ENCODE peak calls at places on chromosomes 4 and X, in four cellular contexts. One of them, this sample, is unnamed.

GRCh38 chrX:18534949-18535348 is 109.5 kb downstream of the CDKL5 start:
- DNase-seq in ovary: no peak
- DNase-seq in IMR-90: no peak
- DNase-seq in endothelial cell of umbilical vein: no peak
- DNase-seq in this sample: no peak

GRCh38 chr4:97309111-97309510 is 834.2 kb downstream of the STPG2 start:
- DNase-seq in endothelial cell of umbilical vein: no peak
- DNase-seq in IMR-90: no peak
- DNase-seq in ovary: no peak
- DNase-seq in this sample: no peak

GRCh38 chr4:55215087-55215486 is 89.7 kb upstream of the KDR start:
- DNase-seq in endothelial cell of umbilical vein: no peak
- DNase-seq in IMR-90: no peak
- DNase-seq in ovary: no peak
- DNase-seq in this sample: no peak

GRCh38 chr4:7757501-7758443 is 181.9 kb downstream of the AFAP1 start:
- DNase-seq in endothelial cell of umbilical vein: peak; percentile 27
- DNase-seq in IMR-90: no peak
- DNase-seq in ovary: no peak
- DNase-seq in this sample: no peak

GRCh38 chrX:106894392-106894909 is 8.7 kb downstream of the RIPPLY1 start:
- DNase-seq in IMR-90: peak; percentile 73
- DNase-seq in ovary: peak; percentile 56
- DNase-seq in endothelial cell of umbilical vein: peak; percentile 57
- DNase-seq in this sample: peak; percentile 51

GRCh38 chr4:173182403-173182802 is 13.8 kb downstream of the GALNT7 start:
- DNase-seq in endothelial cell of umbilical vein: peak; percentile 48
- DNase-seq in ovary: no peak
- DNase-seq in IMR-90: peak; percentile 88
- DNase-seq in this sample: peak; percentile 71

GRCh38 chr4:126614456-126614855 is 1018.3 kb upstream of the INTU start:
- DNase-seq in endothelial cell of umbilical vein: no peak
- DNase-seq in ovary: no peak
- DNase-seq in IMR-90: no peak
- DNase-seq in this sample: no peak

GRCh38 chr4:183807420-183808101 is 97.5 kb upstream of the STOX2 start:
- DNase-seq in endothelial cell of umbilical vein: no peak
- DNase-seq in IMR-90: no peak
- DNase-seq in ovary: no peak
- DNase-seq in this sample: no peak

GRCh38 chr4:8188743-8189550 is 10.1 kb upstream of the SH3TC1 start:
- DNase-seq in ovary: no peak
- DNase-seq in IMR-90: no peak
- DNase-seq in endothelial cell of umbilical vein: no peak
- DNase-seq in this sample: peak; percentile 95

GRCh38 chrX:150060406-150060805 is 122.1 kb upstream of the EOLA2 start:
- DNase-seq in endothelial cell of umbilical vein: no peak
- DNase-seq in ovary: no peak
- DNase-seq in IMR-90: peak; percentile 76
- DNase-seq in this sample: no peak

GRCh38 chr4:25795566-25796454 is 67.0 kb downstream of the SEL1L3 start:
- DNase-seq in ovary: no peak
- DNase-seq in IMR-90: peak; percentile 83
- DNase-seq in endothelial cell of umbilical vein: no peak
- DNase-seq in this sample: peak; percentile 28

GRCh38 chr4:178963646-178964045 is 1521.4 kb upstream of the AGA start:
- DNase-seq in IMR-90: no peak
- DNase-seq in ovary: no peak
- DNase-seq in endothelial cell of umbilical vein: no peak
- DNase-seq in this sample: no peak

GRCh38 chr4:40736910-40737309 is 12.8 kb upstream of the NSUN7 start:
- DNase-seq in IMR-90: peak; percentile 22
- DNase-seq in endothelial cell of umbilical vein: peak; percentile 30
- DNase-seq in ovary: no peak
- DNase-seq in this sample: peak; percentile 54

GRCh38 chr4:41526628-41527027 is 11.3 kb upstream of the LIMCH1 start:
- DNase-seq in IMR-90: peak; percentile 2
- DNase-seq in endothelial cell of umbilical vein: no peak
- DNase-seq in ovary: no peak
- DNase-seq in this sample: no peak

GRCh38 chr4:142777045-142777743 is 68.9 kb downstream of the INPP4B start:
- DNase-seq in IMR-90: no peak
- DNase-seq in ovary: no peak
- DNase-seq in endothelial cell of umbilical vein: no peak
- DNase-seq in this sample: no peak

GRCh38 chr4:168724960-168725359 is 228.1 kb downstream of the PALLD start:
- DNase-seq in ovary: no peak
- DNase-seq in IMR-90: peak; percentile 74
- DNase-seq in endothelial cell of umbilical vein: no peak
- DNase-seq in this sample: no peak
- TF ChIP-seq CTCF in ovary: no peak
- TF ChIP-seq CTCF in IMR-90: no peak
- TF ChIP-seq CTCF in endothelial cell of umbilical vein: no peak
- TF ChIP-seq CTCF in this sample: no peak

GRCh38 chrX:39012561-39013209 is 211.4 kb downstream of the MID1IP1 start:
- DNase-seq in ovary: no peak
- DNase-seq in IMR-90: peak; percentile 7
- DNase-seq in endothelial cell of umbilical vein: no peak
- DNase-seq in this sample: no peak
- H3K27ac ChIP-seq in ovary: no peak overlapping the region
- H3K27ac ChIP-seq in IMR-90: no peak overlapping the region
- H3K27ac ChIP-seq in endothelial cell of umbilical vein: no peak overlapping the region
- H3K27ac ChIP-seq in this sample: no peak overlapping the region

DNA sequence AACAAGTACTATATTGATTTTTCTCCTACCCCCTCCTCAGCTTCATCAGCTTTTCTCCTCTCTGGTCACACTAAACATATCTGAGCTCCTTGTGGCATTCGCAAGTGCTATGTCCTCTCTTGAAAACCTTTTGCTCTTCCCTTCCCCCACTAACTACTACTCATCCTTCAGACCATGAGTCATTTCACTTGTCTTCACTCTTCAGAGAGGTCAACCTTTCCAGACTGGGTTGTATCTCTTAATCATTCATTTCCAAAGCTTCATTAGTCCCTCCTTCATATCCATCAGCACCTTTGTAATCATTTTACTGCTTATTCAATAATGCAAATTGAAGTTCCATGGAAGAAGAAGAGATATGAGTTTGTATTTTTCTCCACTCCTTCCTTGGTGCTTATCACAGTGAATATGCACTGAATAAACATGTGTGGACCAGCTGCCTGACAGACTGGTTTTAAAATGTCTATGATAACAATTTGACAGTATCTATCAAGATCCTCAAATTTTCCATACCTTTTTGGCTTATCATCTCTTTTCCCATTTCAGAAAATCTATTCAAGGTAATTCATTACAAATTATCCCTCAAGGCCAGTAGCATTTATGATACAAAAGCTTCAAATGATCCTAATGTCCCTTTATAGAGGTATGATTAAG is 28.4 kb downstream of the DDX60L start:
- DNase-seq in endothelial cell of umbilical vein: peak; percentile 76
- DNase-seq in ovary: no peak
- DNase-seq in IMR-90: peak; percentile 71
- DNase-seq in this sample: peak; percentile 43
- TF ChIP-seq CTCF in endothelial cell of umbilical vein: no peak
- TF ChIP-seq CTCF in ovary: no peak
- TF ChIP-seq CTCF in IMR-90: no peak
- TF ChIP-seq CTCF in this sample: no peak

DNA sequence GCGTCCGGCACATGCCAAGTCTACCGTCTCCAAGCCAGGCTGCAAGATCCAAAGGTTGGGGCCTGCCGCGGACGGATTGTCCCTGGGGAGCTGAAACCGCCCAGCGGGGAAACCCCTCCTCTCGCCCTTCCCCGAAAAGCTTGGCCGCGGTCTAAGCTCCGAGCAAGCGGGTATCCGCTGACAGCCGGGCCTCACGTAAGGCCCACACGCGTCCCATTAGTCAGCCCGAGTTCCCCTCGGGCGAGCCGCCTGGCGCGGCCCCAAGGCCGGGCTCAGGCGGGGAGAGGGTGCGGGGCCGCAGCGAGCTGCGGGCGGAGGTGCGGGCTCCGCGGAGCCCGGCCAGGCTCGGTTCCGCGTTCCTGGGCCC is 6.9 kb upstream of the BCOR start:
- DNase-seq in ovary: peak; percentile 58
- DNase-seq in IMR-90: peak; percentile 67
- DNase-seq in endothelial cell of umbilical vein: peak; percentile 30
- DNase-seq in this sample: no peak
- H3K27ac ChIP-seq in ovary: peak overlapping the region; percentile 55
- H3K27ac ChIP-seq in IMR-90: peak overlapping the region; percentile 37
- H3K27ac ChIP-seq in endothelial cell of umbilical vein: peak overlapping the region; percentile 27
- H3K27ac ChIP-seq in this sample: peak overlapping the region; percentile 95

DNA sequence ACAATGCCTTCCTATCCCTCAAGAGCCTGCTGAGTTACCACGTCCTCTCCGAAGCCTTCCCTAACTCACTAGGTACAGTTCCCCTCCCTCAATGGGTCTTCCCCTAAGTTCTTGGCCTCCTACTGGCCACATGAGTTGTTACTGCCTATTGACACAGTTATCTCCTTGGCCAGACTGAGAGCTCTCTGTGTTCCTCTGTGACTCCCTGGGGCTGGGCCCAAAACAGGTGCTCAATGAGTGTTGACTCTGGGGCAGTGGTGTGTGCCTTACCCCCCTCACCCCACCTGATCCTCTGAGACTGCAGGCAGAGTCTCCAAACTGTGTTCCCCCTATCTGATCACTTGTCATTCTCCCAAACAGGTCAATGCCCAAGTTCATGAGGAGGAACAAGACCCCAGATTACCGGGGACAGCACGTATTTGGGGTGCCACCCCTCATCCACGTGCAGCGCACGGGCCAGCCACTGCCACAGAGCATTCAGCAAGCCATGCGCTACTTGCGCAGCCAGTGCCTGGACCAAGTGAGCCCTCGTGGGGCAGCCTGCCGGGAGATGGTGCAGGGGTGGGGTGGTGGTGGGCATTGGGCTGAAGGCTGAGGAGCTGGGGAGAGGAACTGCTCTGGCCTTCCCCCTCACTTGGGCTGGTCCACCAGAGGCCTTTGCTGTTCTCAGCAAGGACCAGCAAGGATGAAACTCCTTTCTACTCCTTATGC is 72.6 kb downstream of the STARD8 start:
- DNase-seq in IMR-90: no peak
- DNase-seq in ovary: peak; percentile 6
- DNase-seq in endothelial cell of umbilical vein: no peak
- DNase-seq in this sample: no peak
- TF ChIP-seq CTCF in IMR-90: peak; percentile 8
- TF ChIP-seq CTCF in ovary: no peak
- TF ChIP-seq CTCF in endothelial cell of umbilical vein: no peak
- TF ChIP-seq CTCF in this sample: no peak

GRCh38 chrX:154457491-154458115 is 478 bp upstream of the PLXNA3 start:
- DNase-seq in IMR-90: no peak
- DNase-seq in endothelial cell of umbilical vein: no peak
- DNase-seq in ovary: no peak
- DNase-seq in this sample: no peak

GRCh38 chrX:154460326-154460725 is 2.2 kb downstream of the PLXNA3 start:
- DNase-seq in IMR-90: no peak
- DNase-seq in ovary: no peak
- DNase-seq in endothelial cell of umbilical vein: no peak
- DNase-seq in this sample: no peak

GRCh38 chrX:154458954-154459829 is 1.1 kb downstream of the PLXNA3 start:
- DNase-seq in ovary: no peak
- DNase-seq in IMR-90: no peak
- DNase-seq in endothelial cell of umbilical vein: no peak
- DNase-seq in this sample: no peak

GRCh38 chrX:154459843-154460242 is 1.8 kb downstream of the PLXNA3 start:
- DNase-seq in endothelial cell of umbilical vein: no peak
- DNase-seq in ovary: no peak
- DNase-seq in IMR-90: no peak
- DNase-seq in this sample: no peak

DNA sequence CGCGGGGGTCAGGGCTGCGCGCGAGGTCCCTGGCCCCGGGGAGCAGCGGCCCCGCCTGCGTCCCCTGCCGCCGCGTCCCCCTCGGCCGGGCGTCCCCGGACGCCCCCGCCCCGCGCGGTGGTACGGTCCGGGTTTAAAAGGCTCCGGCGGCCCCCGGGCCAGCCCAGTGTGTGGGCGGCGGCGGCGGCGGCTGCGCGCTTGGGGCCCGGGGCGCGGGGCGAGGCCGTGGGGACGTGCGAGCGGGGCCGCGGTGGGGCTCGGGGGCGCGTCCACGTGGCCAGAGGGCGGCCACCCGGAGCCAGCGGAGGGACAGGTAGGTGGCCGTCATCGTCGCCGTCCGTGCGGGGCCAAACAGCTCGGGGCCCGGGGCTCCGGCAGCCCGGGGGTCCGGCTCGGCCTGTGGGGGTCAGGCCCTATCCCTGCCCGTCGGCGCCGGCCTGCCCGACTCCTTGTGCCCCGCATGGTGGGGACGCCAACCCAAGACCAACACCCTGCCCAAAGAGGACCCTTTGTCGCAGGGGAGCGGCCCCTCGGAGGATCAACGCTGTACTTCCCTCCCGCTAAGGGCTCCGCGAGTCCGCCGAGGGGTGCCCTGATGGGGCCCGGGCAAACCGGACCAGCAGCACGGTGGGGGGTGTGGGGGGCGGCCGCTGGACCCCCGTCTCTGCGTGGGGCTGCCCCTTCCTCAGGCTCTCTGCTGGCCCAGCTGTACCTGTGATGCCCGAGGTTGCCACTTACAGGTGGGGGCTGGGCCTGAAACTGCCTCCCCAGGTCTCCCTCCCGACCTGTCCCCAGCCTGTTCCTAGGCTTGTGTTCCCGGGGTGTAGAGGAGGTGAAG is at the start of gene PLXNA3:
- DNase-seq in ovary: peak; percentile 62
- DNase-seq in endothelial cell of umbilical vein: no peak
- DNase-seq in IMR-90: no peak
- DNase-seq in this sample: peak; percentile 44
- H3K27ac ChIP-seq in ovary: peak within 1 kb of the TSS; percentile 51
- H3K27ac ChIP-seq in endothelial cell of umbilical vein: no peak within 1 kb of the TSS
- H3K27ac ChIP-seq in IMR-90: peak within 1 kb of the TSS; percentile 74
- H3K27ac ChIP-seq in this sample: peak within 1 kb of the TSS; percentile 73

DNA sequence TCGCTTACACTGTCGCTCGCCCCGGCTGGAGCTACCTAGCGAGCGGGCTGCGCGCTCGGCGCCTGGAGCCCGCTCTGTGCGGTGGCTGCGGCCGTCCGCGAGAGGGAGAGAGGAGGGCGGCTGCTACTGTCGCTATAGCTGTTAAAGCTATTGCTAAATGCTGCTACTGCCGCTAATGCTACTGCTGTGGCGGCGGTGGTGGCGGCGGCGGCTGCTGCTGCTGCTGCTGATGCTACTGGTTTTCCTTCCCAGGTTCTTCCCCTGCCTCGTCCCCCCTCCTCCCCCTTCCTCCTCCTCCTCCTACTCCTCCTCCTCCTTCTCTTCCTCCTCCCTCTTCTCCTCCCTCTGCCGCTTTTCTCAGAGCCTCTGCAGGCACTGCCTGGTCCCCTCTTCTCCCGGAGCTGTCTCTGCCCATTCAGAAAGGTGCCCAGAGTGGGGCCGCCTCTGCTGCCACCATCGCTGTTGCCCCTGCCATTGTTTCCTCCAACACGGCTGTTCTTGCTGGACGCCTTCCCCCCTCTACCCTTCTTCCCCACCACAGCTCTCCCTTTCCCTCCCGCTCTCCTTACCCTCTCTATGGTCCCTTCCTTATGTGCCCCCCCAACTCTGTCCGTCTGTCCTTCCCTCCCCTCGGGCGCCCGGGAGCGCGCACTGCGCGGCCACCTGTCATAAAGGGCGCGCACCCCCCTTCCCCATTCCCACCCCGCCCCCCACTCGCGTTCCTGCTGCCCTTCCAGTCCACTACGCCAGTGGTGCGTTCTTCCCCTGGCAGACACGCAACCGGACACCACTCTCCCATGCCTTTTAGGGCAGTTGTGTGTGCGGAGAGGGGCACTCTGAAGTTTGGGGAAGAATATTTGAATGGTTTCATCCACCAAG is at the start of gene NEXMIF:
- DNase-seq in IMR-90: no peak
- DNase-seq in endothelial cell of umbilical vein: no peak
- DNase-seq in ovary: peak; percentile 24
- DNase-seq in this sample: peak; percentile 9
- TF ChIP-seq CTCF in IMR-90: no peak
- TF ChIP-seq CTCF in endothelial cell of umbilical vein: no peak
- TF ChIP-seq CTCF in ovary: no peak
- TF ChIP-seq CTCF in this sample: no peak